ENCODE peak calls at places on chromosomes 6 and 20, in nine cellular contexts. X is AG04450, I is ovary, R is GM13977, Z is GM12865, Y is glutamatergic neuron, N is suprapubic skin, L is bronchial epithelial cell, E is CD14-positive monocyte. M is an unnamed sample.

GRCh38 chr6:9745476-9745875 is 669.4 kb downstream of the TFAP2A start:
- DNase-seq in L (peak; percentile 50), I (no peak), R (no peak), Z (no peak), X (no peak), N (no peak), E (no peak), Y (no peak), M (no peak)

GRCh38 chr20:52994184-52994970 is 22.2 kb downstream of the TSHZ2 start:
- DNase-seq in X (no peak), R (no peak), E (no peak), L (no peak), I (no peak), Z (no peak), N (no peak), Y (no peak), M (no peak)

GRCh38 chr6:37793067-37793466 is 26.5 kb upstream of the ZFAND3 start:
- DNase-seq in I (no peak), L (no peak), E (no peak), N (no peak), X (no peak), Y (peak; percentile 33), Z (no peak), R (no peak), M (no peak)

GRCh38 chr20:57658447-57659130 is 38.4 kb upstream of the ZBP1 start:
- DNase-seq in X (no peak), Z (no peak), Y (peak; percentile 10), E (no peak), L (no peak), I (peak; percentile 5), N (peak; percentile 55), R (peak; percentile 28), M (peak; percentile 80)

GRCh38 chr20:40953856-40954255 is 74.8 kb upstream of the TOP1 start:
- DNase-seq in N (no peak), R (no peak), Y (no peak), E (no peak), X (no peak), Z (no peak), I (no peak), L (no peak), M (no peak)

GRCh38 chr6:130420911-130421310 is 55.1 kb downstream of the TMEM200A start:
- DNase-seq in E (no peak), Z (no peak), I (no peak), X (no peak), N (no peak), Y (no peak), L (no peak), R (no peak), M (no peak)

GRCh38 chr6:101163611-101164010 is 229.9 kb upstream of the GRIK2 start:
- DNase-seq in Z (no peak), Y (peak; percentile 24), E (no peak), R (no peak), L (no peak), X (no peak), I (no peak), N (no peak), M (no peak)

GRCh38 chr20:47178851-47179250 is 177.6 kb downstream of the ZMYND8 start:
- DNase-seq in N (no peak), E (no peak), R (no peak), I (no peak), Z (no peak), L (no peak), X (no peak), Y (no peak), M (no peak)

GRCh38 chr6:52681416-52681815 is 10.5 kb downstream of the TMEM14A start:
- DNase-seq in R (no peak), X (no peak), I (no peak), Y (no peak), E (no peak), L (no peak), Z (no peak), N (no peak), M (no peak)

GRCh38 chr6:17004269-17004668 is 97.6 kb upstream of the STMND1 start:
- DNase-seq in Z (no peak), I (no peak), X (no peak), Y (no peak), E (no peak), R (no peak), L (no peak), N (no peak), M (no peak)

GRCh38 chr20:47482705-47483104 is 19.0 kb upstream of the NCOA3 start:
- DNase-seq in L (no peak), N (no peak), Y (no peak), X (no peak), R (no peak), I (no peak), E (no peak), Z (no peak), M (no peak)

GRCh38 chr6:164854526-164854925 is 454.9 kb downstream of the C6orf118 start:
- DNase-seq in Z (no peak), Y (no peak), I (no peak), N (no peak), E (no peak), X (no peak), R (no peak), L (no peak), M (no peak)

GRCh38 chr6:157017861-157018260 is 240.7 kb downstream of the ARID1B start:
- DNase-seq in Z (no peak), R (no peak), N (no peak), I (no peak), Y (no peak), E (no peak), X (no peak), L (peak; percentile 65), M (no peak)

GRCh38 chr20:15578059-15578458 is 995.2 kb downstream of the KIF16B start:
- DNase-seq in X (no peak), Y (no peak), I (no peak), Z (no peak), L (no peak), E (no peak), R (no peak), N (no peak), M (no peak)

GRCh38 chr20:2729251-2729713 is 36.7 kb downstream of the EBF4 start:
- DNase-seq in E (no peak), N (no peak), X (no peak), L (no peak), Y (no peak), R (no peak), Z (no peak), I (no peak), M (no peak)

GRCh38 chr20:57649617-57650015 is 29.4 kb upstream of the ZBP1 start:
- DNase-seq in Y (no peak), R (no peak), Z (no peak), E (no peak), L (no peak), N (no peak), I (no peak), X (no peak), M (peak; percentile 61)

DNA sequence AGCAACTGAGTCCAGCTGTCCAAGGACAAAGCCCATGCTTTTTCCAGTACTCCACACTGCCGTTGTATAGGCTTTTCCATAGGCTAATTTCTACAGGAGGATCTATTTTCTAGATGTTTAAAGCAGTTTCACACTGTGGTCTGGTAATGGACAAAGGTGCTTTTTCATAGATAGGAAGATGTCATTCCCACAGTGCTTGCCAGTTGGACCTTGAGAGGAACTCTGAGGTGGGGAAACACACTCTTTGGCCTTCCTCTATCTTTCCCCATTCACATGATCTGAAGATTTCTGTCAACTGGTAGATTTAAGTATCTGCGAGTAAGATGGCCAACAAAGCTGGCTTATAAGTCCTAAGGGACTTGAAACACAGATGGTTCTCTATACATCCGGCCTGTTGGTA is 477.3 kb downstream of the UTRN start:
- DNase-seq in E (no peak), X (no peak), N (no peak), Z (no peak), R (no peak), L (no peak), I (no peak), Y (no peak), M (no peak)
- TF ChIP-seq CTCF in E (no peak), X (no peak), N (no peak), Z (no peak), R (no peak), L (no peak), I (no peak), Y (no peak), M (no peak)

DNA sequence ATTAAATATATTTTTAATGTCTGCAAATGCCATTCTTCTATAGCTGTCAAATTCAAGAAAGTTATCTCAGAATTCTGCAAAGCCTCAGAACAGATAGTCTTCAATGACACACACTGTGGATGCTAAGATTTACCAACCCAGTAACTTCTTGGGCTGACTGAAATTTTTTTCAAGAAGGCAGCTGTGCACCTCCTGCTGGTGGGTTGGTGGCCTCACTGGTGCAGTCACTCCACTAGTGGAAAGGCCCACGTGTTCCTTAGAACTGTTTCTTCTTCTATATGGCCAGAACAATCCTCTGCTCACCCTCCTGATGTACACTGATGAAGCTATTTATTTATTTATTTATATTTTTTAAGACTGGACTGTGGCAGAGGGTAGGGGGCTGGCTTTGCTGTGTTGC is 28.1 kb upstream of the MTCL3 start:
- DNase-seq in L (no peak), X (no peak), R (no peak), Y (no peak), E (no peak), N (no peak), Z (peak; percentile 14), I (no peak), M (no peak)
- TF ChIP-seq CTCF in L (peak; percentile 30), X (peak; percentile 30), R (peak; percentile 39), Y (no peak), E (peak; percentile 40), N (no peak), Z (peak; percentile 26), I (no peak), M (no peak)

DNA sequence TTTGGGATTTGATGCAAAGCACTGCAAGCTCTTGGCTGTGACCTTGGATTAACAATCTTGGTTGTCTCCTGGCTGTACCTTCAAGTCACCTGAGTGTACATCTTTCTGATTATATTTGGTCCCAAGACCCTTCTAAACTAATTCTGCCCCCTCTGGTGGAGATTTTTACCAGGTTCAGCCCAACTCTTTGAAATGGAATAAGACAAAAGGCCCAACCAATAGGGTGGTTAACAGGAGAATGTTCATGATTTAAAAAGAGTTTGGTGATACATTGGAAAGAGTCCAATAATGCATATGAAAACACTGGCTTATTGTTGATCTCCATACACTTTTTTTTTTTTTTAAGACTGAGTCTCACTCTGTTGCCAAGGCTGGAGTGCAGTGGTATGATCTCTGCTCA is 77.5 kb upstream of the CD83 start:
- DNase-seq in X (no peak), R (no peak), E (no peak), Y (no peak), Z (no peak), L (no peak), I (no peak), N (no peak), M (no peak)
- TF ChIP-seq CTCF in X (no peak), R (no peak), E (no peak), Y (no peak), Z (no peak), L (no peak), I (no peak), N (no peak), M (peak; percentile 48)

GRCh38 chr6:138277835-138278234 is 59.5 kb upstream of the PBOV1 start:
- DNase-seq in N (no peak), R (no peak), X (no peak), L (no peak), Y (no peak), E (no peak), Z (no peak), I (no peak), M (no peak)

GRCh38 chr6:138272543-138273305 is 54.4 kb upstream of the PBOV1 start:
- DNase-seq in Z (no peak), L (peak; percentile 69), N (no peak), Y (no peak), X (no peak), R (no peak), I (no peak), E (no peak), M (no peak)

GRCh38 chr6:138275976-138276375 is 57.7 kb upstream of the PBOV1 start:
- DNase-seq in Y (peak; percentile 36), N (no peak), Z (no peak), R (no peak), I (no peak), E (no peak), X (no peak), L (no peak), M (no peak)

GRCh38 chr6:138278326-138278725 is 60.0 kb upstream of the PBOV1 start:
- DNase-seq in Z (peak; percentile 9), E (no peak), Y (no peak), N (no peak), R (no peak), X (no peak), L (peak; percentile 46), I (no peak), M (no peak)
- TF ChIP-seq CTCF in Z (peak; percentile 20), E (no peak), Y (no peak), N (peak; percentile 52), R (no peak), X (peak; percentile 31), L (peak; percentile 52), I (no peak), M (peak; percentile 60)